ENCODE peak calls at places on chromosomes 7 and 10, in six cellular contexts. V, S, F, B, W and N are unnamed samples.

GRCh38 chr7:136180984-136181383 is 203.8 kb upstream of the MTPN start:
- DNase-seq in V (no peak), S (no peak), F (no peak), B (no peak), W (no peak), N (no peak)

GRCh38 chr7:32479574-32480200 is 10.5 kb downstream of the LSM5 start:
- DNase-seq in V (peak; percentile 29), S (no peak), F (peak; percentile 55), B (peak; percentile 67), W (no peak), N (no peak)

GRCh38 chr10:8331896-8332729 is 277.6 kb downstream of the GATA3 start:
- DNase-seq in V (peak; percentile 86), S (no peak), F (peak; percentile 40), B (peak; percentile 16), W (peak; percentile 54), N (no peak)

GRCh38 chr7:1460757-1461639 is 1.7 kb upstream of the MICALL2 start:
- DNase-seq in V (peak; percentile 25), S (peak; percentile 86), F (no peak), B (peak; percentile 78), W (no peak), N (no peak)

GRCh38 chr7:47479821-47480575 is 101.9 kb downstream of the TNS3 start:
- DNase-seq in V (no peak), S (no peak), F (no peak), B (no peak), W (no peak), N (no peak)

GRCh38 chr7:95553939-95554338 is 42.4 kb downstream of the PDK4 start:
- DNase-seq in V (no peak), S (no peak), F (no peak), B (peak; percentile 39), W (no peak), N (no peak)

GRCh38 chr10:86958831-86959736 is 685 bp downstream of the SNCG start:
- DNase-seq in V (peak; percentile 82), S (peak; percentile 74), F (peak; percentile 94), B (peak; percentile 69), W (peak; percentile 47), N (no peak)

GRCh38 chr10:96973809-96974208 is 141.7 kb downstream of the LCOR start:
- DNase-seq in V (no peak), S (no peak), F (no peak), B (no peak), W (no peak), N (no peak)

GRCh38 chr7:4227105-4228010 is 454.7 kb upstream of the FOXK1 start:
- DNase-seq in V (no peak), S (no peak), F (no peak), B (peak; percentile 9), W (no peak), N (no peak)

GRCh38 chr7:79359827-79360226 is 93.6 kb downstream of the MAGI2 start:
- DNase-seq in V (no peak), S (no peak), F (no peak), B (no peak), W (no peak), N (no peak)

GRCh38 chr7:115910541-115911164 is 119.9 kb downstream of the TFEC start:
- DNase-seq in V (peak; percentile 11), S (no peak), F (peak; percentile 4), B (peak; percentile 62), W (peak; percentile 23), N (no peak)

GRCh38 chr10:95295031-95295755 is 4.4 kb upstream of the PDLIM1 start:
- DNase-seq in V (peak; percentile 91), S (peak; percentile 69), F (no peak), B (peak; percentile 36), W (peak; percentile 81), N (no peak)

GRCh38 chr10:88418871-88419270 is 164.2 kb downstream of the RNLS start:
- DNase-seq in V (no peak), S (no peak), F (no peak), B (no peak), W (no peak), N (no peak)

DNA sequence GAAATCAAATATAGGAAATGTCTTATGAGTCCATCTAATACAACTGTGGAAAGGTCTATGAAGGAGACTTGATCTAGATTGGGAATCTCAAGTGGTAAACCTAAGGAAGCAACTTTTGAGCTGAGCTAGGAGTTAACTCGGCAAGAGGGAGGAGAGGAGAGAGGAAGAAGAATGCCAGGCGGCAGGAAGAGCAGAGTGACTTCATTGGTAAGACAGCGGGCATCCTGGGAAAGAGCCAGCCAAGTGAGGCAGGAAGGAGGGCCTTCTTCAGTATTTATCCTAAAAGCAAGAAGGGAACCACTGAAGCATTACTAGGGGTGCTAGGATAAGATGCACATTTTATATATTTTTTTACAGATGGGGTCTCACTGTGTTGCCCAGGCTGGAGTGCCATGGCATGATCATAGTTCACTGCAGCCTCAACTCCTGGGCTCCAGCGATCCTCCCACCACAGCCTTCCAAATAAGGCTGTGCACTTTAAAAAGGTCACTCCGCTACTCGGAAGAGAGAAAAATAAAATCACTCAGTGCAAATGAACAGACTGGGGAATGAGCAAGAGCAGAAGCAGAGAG is 2.0 kb downstream of the BCL7B start:
- DNase-seq in V (no peak), S (no peak), F (no peak), B (no peak), W (no peak), N (no peak)
- H3K27ac ChIP-seq in V (peak overlapping the region; percentile 93), S (peak overlapping the region; percentile 100), F (peak overlapping the region; percentile 97), B (no peak overlapping the region), W (no peak overlapping the region), N (no peak overlapping the region)

GRCh38 chr7:141695803-141696289 is 6.1 kb downstream of the DENND11 start:
- DNase-seq in V (no peak), S (no peak), F (no peak), B (no peak), W (no peak), N (no peak)

GRCh38 chr7:141699860-141700259 is 2.1 kb downstream of the DENND11 start:
- DNase-seq in V (no peak), S (no peak), F (no peak), B (no peak), W (no peak), N (no peak)

GRCh38 chr7:141696386-141696785 is 5.6 kb downstream of the DENND11 start:
- DNase-seq in V (no peak), S (no peak), F (no peak), B (no peak), W (no peak), N (no peak)

GRCh38 chr7:141698247-141699015 is 3.5 kb downstream of the DENND11 start:
- DNase-seq in V (no peak), S (no peak), F (no peak), B (no peak), W (no peak), N (no peak)

DNA sequence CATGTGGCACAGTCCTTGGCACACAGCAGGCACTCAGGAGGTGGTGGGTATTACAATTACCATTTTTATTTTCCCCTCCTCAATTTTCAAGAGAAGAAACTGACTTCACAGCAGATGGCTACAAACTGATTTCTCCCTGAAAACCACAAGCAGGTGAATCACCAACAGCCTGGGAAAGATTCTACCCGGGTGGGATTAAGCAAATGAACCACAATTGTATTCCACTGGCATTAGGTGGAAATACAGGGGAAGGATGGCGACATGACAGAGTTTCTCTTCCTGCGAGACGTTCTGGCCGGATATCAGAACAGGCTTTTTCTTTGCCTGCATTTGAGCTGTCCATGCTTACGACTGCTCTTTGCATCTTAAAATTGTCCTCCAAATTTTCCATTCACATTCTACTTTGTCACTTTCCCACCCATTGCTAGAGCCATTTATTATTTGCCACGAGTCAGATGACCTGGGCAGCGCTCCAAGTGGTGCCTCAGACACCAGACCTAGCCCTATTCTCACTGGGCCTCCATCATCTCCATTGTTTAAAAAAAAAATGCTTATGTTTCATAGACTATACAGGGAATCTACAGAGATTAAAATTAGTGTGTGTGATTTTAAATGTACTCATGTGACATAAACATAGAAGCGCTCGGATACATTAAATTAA is 4.6 kb downstream of the DENND11 start:
- DNase-seq in V (peak; percentile 76), S (no peak), F (peak; percentile 8), B (no peak), W (peak; percentile 40), N (peak; percentile 36)
- H3K27ac ChIP-seq in V (no peak overlapping the region), S (no peak overlapping the region), F (no peak overlapping the region), B (no peak overlapping the region), W (no peak overlapping the region), N (peak overlapping the region; percentile 83)

GRCh38 chr10:29850371-29850770 is 209.0 kb downstream of the JCAD start:
- DNase-seq in V (no peak), S (no peak), F (no peak), B (no peak), W (no peak), N (no peak)

GRCh38 chr10:29849886-29850285 is 209.5 kb downstream of the JCAD start:
- DNase-seq in V (no peak), S (no peak), F (no peak), B (no peak), W (no peak), N (no peak)

GRCh38 chr10:29846881-29847280 is 212.1 kb upstream of the SVIL start:
- DNase-seq in V (no peak), S (no peak), F (no peak), B (no peak), W (no peak), N (no peak)

GRCh38 chr10:29851241-29851640 is 208.1 kb downstream of the JCAD start:
- DNase-seq in V (no peak), S (no peak), F (no peak), B (no peak), W (no peak), N (no peak)

DNA sequence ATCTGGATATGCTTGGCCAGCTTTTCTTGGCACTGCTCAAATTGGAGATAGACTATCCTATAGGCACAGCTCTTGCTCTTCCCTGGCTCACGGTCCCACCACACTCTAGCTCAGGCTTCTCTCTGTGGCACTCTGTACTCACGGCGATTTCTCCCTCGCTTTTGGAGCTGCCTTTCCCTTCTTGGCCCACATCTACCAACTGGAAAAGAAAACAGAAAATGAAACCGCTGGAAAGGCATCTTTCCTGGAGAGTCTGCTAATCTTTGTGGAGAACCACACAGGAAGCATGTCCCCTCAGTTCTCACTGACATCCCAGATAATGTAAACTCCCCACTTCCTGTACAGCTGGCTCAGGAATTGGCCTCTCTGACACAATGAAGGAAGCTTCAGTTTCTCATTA is 210.0 kb downstream of the JCAD start:
- DNase-seq in V (no peak), S (no peak), F (no peak), B (peak; percentile 90), W (peak; percentile 91), N (no peak)
- H3K27ac ChIP-seq in V (no peak overlapping the region), S (peak overlapping the region; percentile 83), F (no peak overlapping the region), B (peak overlapping the region; percentile 73), W (peak overlapping the region; percentile 66), N (no peak overlapping the region)

DNA sequence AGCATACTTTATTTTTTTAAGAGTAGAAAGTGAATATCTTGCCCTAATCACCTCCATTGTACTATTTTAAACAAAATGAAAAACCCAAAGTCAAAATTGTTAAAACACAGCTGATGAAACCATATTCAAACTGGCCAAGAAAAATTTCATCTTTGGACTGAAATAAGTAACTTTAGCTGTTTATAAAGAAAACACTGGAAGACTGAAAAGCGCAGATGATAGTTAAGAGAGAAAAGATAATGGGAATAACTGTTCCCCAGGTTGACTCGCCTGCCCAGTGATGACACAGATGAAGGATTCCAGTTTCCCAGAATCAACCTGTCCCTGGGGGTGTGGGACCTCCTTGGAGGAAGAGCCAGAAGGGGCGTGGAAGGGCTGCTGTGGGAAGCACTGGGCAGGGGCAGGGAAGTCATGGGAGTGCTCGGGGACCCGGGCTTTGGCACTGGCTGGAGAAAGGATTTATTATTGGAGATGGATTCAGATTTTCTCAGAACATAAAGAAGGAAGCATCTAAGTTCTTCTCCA is 43.1 kb downstream of the DENND2A start:
- DNase-seq in V (no peak), S (no peak), F (no peak), B (no peak), W (no peak), N (no peak)
- H3K27ac ChIP-seq in V (no peak overlapping the region), S (peak overlapping the region; percentile 20), F (no peak overlapping the region), B (peak overlapping the region; percentile 50), W (no peak overlapping the region), N (no peak overlapping the region)